ENCODE peak calls at places on chromosome 12, in four cellular contexts. Y is GM12878, N is HepG2, O is K562. Z is an unnamed sample.

GRCh38 chr12:68871899-68872298 is 61.1 kb downstream of the CPM start:
- DNase-seq in Y (no peak), N (peak; percentile 23), O (peak; percentile 12), Z (peak; percentile 23)

GRCh38 chr12:106205208-106206069 is 42.4 kb downstream of the CKAP4 start:
- DNase-seq in Y (no peak), N (peak; percentile 20), O (no peak), Z (no peak)

GRCh38 chr12:11658796-11659195 is 9.3 kb downstream of the ETV6 start:
- DNase-seq in Y (no peak), N (no peak), O (no peak), Z (no peak)

GRCh38 chr12:95733156-95733825 is 57.3 kb downstream of the NTN4 start:
- DNase-seq in Y (no peak), N (no peak), O (no peak), Z (no peak)

GRCh38 chr12:27866382-27867101 is 86.5 kb upstream of the MANSC4 start:
- DNase-seq in Y (no peak), N (no peak), O (no peak), Z (no peak)

GRCh38 chr12:55647027-55647426 is 10.3 kb downstream of the OR10P1 start:
- DNase-seq in Y (no peak), N (no peak), O (no peak), Z (no peak)

GRCh38 chr12:11978985-11979384 is 91.8 kb upstream of the BCL2L14 start:
- DNase-seq in Y (no peak), N (no peak), O (no peak), Z (no peak)

GRCh38 chr12:86389949-86390348 is 133.8 kb upstream of the MGAT4C start:
- DNase-seq in Y (no peak), N (no peak), O (no peak), Z (no peak)

GRCh38 chr12:88590851-88591250 is 10.6 kb upstream of the KITLG start:
- DNase-seq in Y (no peak), N (no peak), O (no peak), Z (no peak)

GRCh38 chr12:132834181-132834711 is 5.6 kb upstream of the GOLGA3 start:
- DNase-seq in Y (no peak), N (no peak), O (no peak), Z (no peak)

GRCh38 chr12:92248977-92249376 is 103.3 kb upstream of the BTG1 start:
- DNase-seq in Y (no peak), N (no peak), O (no peak), Z (no peak)

GRCh38 chr12:48004039-48004940 is at the start of gene COL2A1:
- DNase-seq in Y (no peak), N (no peak), O (no peak), Z (peak; percentile 78)

GRCh38 chr12:68940731-68941130 is 7.8 kb upstream of the CPM start:
- DNase-seq in Y (no peak), N (no peak), O (no peak), Z (no peak)

GRCh38 chr12:10940389-10940788 is 1.3 kb upstream of the TAS2R14 start:
- DNase-seq in Y (no peak), N (peak; percentile 23), O (no peak), Z (no peak)

GRCh38 chr12:52615208-52615868 is 3.0 kb downstream of the KRT73 start:
- DNase-seq in Y (no peak), N (no peak), O (no peak), Z (no peak)

GRCh38 chr12:108879615-108880254 is at the start of gene DAO:
- DNase-seq in Y (no peak), N (peak; percentile 43), O (no peak), Z (no peak)

GRCh38 chr12:131990066-131990979 is 40.6 kb downstream of the EP400 start:
- DNase-seq in Y (no peak), N (no peak), O (no peak), Z (peak; percentile 55)

GRCh38 chr12:47139010-47139681 is 59.4 kb upstream of the AMIGO2 start:
- DNase-seq in Y (no peak), N (no peak), O (no peak), Z (no peak)

GRCh38 chr12:27542628-27543027 is 18.6 kb downstream of the PPFIBP1 start:
- DNase-seq in Y (no peak), N (no peak), O (no peak), Z (no peak)

GRCh38 chr12:29782285-29782820 is 1.4 kb downstream of the TMTC1 start:
- DNase-seq in Y (no peak), N (no peak), O (no peak), Z (no peak)

GRCh38 chr12:45232771-45233372 is 17.0 kb downstream of the ANO6 start:
- DNase-seq in Y (peak; percentile 51), N (peak; percentile 66), O (peak; percentile 66), Z (peak; percentile 29)

GRCh38 chr12:3694673-3695072 is 58.2 kb downstream of the CRACR2A start:
- DNase-seq in Y (no peak), N (no peak), O (no peak), Z (no peak)

GRCh38 chr12:77861317-77861716 is 30.6 kb downstream of the NAV3 start:
- DNase-seq in Y (no peak), N (no peak), O (no peak), Z (no peak)

GRCh38 chr12:77865178-77865577 is 34.5 kb downstream of the NAV3 start:
- DNase-seq in Y (no peak), N (no peak), O (no peak), Z (no peak)
- TF ChIP-seq CTCF in Y (no peak), N (no peak), O (no peak), Z (no peak)

GRCh38 chr12:113841786-113842185 is 124.3 kb downstream of the RBM19 start:
- DNase-seq in Y (no peak), N (no peak), O (no peak), Z (no peak)

GRCh38 chr12:113842699-113843098 is 123.4 kb downstream of the RBM19 start:
- DNase-seq in Y (no peak), N (no peak), O (no peak), Z (no peak)

GRCh38 chr12:113846883-113847282 is 119.2 kb downstream of the RBM19 start:
- DNase-seq in Y (no peak), N (no peak), O (no peak), Z (no peak)

GRCh38 chr12:113846275-113846674 is 119.8 kb downstream of the RBM19 start:
- DNase-seq in Y (no peak), N (no peak), O (peak; percentile 11), Z (no peak)

GRCh38 chr12:113844495-113845175 is 121.5 kb downstream of the RBM19 start:
- DNase-seq in Y (no peak), N (no peak), O (no peak), Z (no peak)
- TF ChIP-seq CREM in Y (no peak), N (no peak), O (no peak), Z (no peak)

GRCh38 chr12:49626169-49626835 is 2.9 kb downstream of the PRPF40B start:
- DNase-seq in Y (no peak), N (no peak), O (no peak), Z (no peak)
- TF ChIP-seq CTCF in Y (peak; percentile 56), N (no peak), O (peak; percentile 26), Z (no peak)

DNA sequence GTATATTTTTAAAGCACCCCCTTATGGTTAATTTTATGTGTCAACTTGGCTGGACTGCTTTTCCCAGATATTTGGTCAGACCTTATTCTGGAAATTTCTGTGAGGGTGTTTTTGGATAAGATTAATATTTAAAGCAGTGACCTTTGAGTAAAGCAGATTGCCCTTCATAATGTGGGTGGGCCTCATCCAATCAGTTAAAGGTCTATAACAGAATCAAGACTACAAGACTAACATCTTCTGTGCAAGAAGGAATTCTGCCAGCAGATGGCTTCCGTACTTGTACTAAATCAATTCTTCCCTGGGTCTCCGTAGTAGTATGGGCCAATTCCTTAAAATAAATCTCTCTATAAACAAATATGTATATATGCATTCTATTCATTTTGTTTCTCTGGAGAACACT is 257.6 kb downstream of the ETNK1 start:
- DNase-seq in Y (no peak), N (no peak), O (no peak), Z (no peak)
- TF ChIP-seq CREM in Y (no peak), N (no peak), O (no peak), Z (no peak)

GRCh38 chr12:6370994-6371754 is 4.2 kb downstream of the SCNN1A start:
- DNase-seq in Y (peak; percentile 34), N (peak; percentile 97), O (peak; percentile 73), Z (peak; percentile 87)
- TF ChIP-seq CTCF in Y (no peak), N (peak; percentile 51), O (peak; percentile 26), Z (no peak)

GRCh38 chr12:119598159-119598558 is 4.6 kb downstream of the TMEM233 start:
- DNase-seq in Y (no peak), N (no peak), O (no peak), Z (no peak)

GRCh38 chr12:119601877-119602536 is 8.4 kb downstream of the TMEM233 start:
- DNase-seq in Y (no peak), N (no peak), O (peak; percentile 18), Z (no peak)

GRCh38 chr12:119603767-119604166 is 10.2 kb downstream of the TMEM233 start:
- DNase-seq in Y (no peak), N (no peak), O (no peak), Z (no peak)

DNA sequence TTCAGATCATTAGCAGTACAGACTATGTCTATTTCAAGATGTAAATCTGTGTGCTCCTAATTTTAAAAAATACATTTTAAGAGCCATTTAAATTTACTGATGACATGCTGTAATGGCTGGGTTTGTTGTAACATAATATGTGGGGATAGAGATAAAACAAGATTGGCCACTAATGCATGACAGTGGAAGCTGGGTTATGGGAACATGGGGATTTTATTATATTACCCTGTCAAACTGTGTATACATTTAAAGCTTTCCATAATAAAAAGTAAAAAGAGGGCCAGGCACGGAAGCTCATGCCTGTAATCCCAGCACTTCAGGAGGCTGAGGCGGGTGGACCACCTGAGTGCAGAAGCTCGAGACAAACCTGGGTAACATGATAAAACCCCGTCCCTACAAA is 9.1 kb downstream of the TMEM233 start:
- DNase-seq in Y (no peak), N (no peak), O (no peak), Z (no peak)
- TF ChIP-seq CREM in Y (no peak), N (no peak), O (no peak), Z (no peak)

GRCh38 chr12:25959069-25959961 is 833 bp downstream of the RASSF8 start:
- DNase-seq in Y (no peak), N (no peak), O (no peak), Z (peak; percentile 57)

GRCh38 chr12:25960176-25960575 is 1.7 kb downstream of the RASSF8 start:
- DNase-seq in Y (no peak), N (no peak), O (no peak), Z (no peak)

GRCh38 chr12:25960926-25961325 is 2.4 kb downstream of the RASSF8 start:
- DNase-seq in Y (no peak), N (no peak), O (no peak), Z (no peak)

GRCh38 chr12:25957898-25958253 is 606 bp upstream of the RASSF8 start:
- DNase-seq in Y (no peak), N (no peak), O (no peak), Z (no peak)

DNA sequence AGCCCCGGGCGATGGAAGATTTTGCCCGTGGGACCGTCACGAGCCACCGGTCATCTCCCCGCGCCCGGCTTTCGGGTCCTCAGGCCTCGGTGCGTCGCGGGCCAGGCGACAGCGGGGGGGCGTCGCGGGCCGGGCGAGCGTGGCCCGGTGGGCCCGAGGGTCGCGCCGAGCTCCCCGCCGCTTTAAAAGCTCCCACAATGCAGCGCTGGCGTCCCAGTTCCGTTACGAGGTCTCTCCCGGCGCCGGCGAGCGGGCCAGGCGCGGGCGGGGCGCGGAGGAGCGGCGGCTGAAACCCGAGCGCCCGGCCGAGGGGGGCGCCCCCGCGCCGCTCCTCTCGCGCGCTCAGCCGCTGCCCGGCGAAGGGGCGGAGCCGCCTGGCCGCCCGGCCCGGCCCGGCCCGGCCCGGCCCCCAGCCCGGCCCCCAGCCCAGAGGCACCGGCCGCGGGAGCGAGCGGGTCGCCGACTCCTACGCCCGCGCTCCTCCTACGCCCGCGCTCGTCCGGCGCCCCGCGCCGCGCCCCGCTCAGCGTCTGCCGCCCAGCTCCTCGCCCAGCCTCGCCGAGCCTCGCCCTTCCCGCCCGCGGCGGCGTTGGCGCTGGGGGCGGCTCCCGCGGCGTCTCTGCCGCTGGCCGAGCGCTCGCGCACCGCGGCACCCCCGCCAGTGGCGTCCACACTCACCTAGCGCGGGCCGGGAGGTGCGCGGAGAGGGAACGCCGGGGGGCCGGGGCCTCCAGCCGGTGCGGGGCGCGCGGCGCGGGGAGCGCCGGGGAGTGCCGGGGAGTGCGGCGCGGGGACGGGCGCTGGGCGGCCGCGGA is at the start of gene RASSF8:
- DNase-seq in Y (no peak), N (peak; percentile 23), O (peak; percentile 64), Z (peak; percentile 77)
- TF ChIP-seq CTCF in Y (no peak), N (no peak), O (no peak), Z (no peak)

Z was measured in WTC11.